ENCODE peak calls at places on chromosomes 1 and 21, in eight cellular contexts. T is Panc1, U is GM23338, D is K562, K is spleen, Y is H1, S is HepG2, V is transverse colon. A is an unnamed sample. For H3K4me1, the result is how much of the 10 kb centered on the place peaks cover.

GRCh38 chr1:48234086-48234485 is 11.6 kb downstream of the SLC5A9 start:
- DNase-seq in U (no peak), Y (no peak), S (no peak), T (no peak), K (no peak), V (no peak), D (no peak), A (no peak)

GRCh38 chr1:162679298-162679697 is 47.0 kb downstream of the DDR2 start:
- DNase-seq in D (no peak), T (no peak), U (no peak), K (no peak), S (no peak), Y (no peak), V (no peak), A (no peak)

GRCh38 chr1:191641420-191642215 is 516.6 kb upstream of the RGS18 start:
- DNase-seq in U (no peak), T (peak), V (no peak), K (no peak), Y (no peak), D (no peak), S (no peak), A (no peak)

GRCh38 chr1:155134858-155135415 is 715 bp upstream of the SLC50A1 start:
- DNase-seq in S (peak), V (peak), Y (no peak), D (peak), U (peak), K (peak), T (peak), A (peak)

GRCh38 chr21:42056996-42057689 is 14.0 kb upstream of the UMODL1 start:
- DNase-seq in K (peak), T (no peak), D (no peak), V (peak), Y (no peak), U (peak), S (no peak), A (peak)

GRCh38 chr1:192615055-192615454 is 20.9 kb upstream of the RGS13 start:
- DNase-seq in Y (no peak), U (no peak), T (no peak), D (no peak), K (no peak), V (no peak), S (no peak), A (no peak)

GRCh38 chr1:160217466-160218165 is 12.4 kb downstream of the PEA15 start:
- DNase-seq in S (peak), V (peak), K (no peak), D (no peak), Y (no peak), T (no peak), U (no peak), A (peak)

GRCh38 chr1:205849619-205850355 is at the start of gene PM20D1:
- DNase-seq in K (peak), V (peak), D (peak), S (no peak), U (peak), T (peak), Y (peak), A (peak)

GRCh38 chr1:162145280-162145965 is 75.9 kb downstream of the NOS1AP start:
- DNase-seq in V (no peak), U (peak), K (no peak), Y (no peak), T (no peak), D (no peak), S (peak), A (no peak)

GRCh38 chr1:170261669-170262068 is 115.9 kb downstream of the NTMT2 start:
- DNase-seq in U (no peak), T (no peak), K (no peak), S (no peak), D (no peak), Y (no peak), V (no peak), A (no peak)

GRCh38 chr1:38403667-38404066 is 357.1 kb upstream of the POU3F1 start:
- DNase-seq in V (no peak), D (no peak), U (peak), S (no peak), Y (no peak), K (no peak), T (no peak), A (no peak)

GRCh38 chr1:111422546-111423391 is 4.8 kb downstream of the OVGP1 start:
- DNase-seq in T (no peak), S (peak), V (peak), U (no peak), Y (no peak), K (no peak), D (no peak), A (peak)

GRCh38 chr1:172940170-172940855 is 110.4 kb downstream of the TNFSF18 start:
- DNase-seq in D (no peak), Y (no peak), T (no peak), K (no peak), S (no peak), U (no peak), V (no peak), A (no peak)

GRCh38 chr1:113210248-113210647 is 137.2 kb downstream of the LRIG2 start:
- DNase-seq in D (peak), Y (no peak), K (no peak), V (peak), S (no peak), T (no peak), U (no peak), A (peak)

GRCh38 chr1:63068626-63069025 is 253.7 kb upstream of the FOXD3 start:
- DNase-seq in T (no peak), S (no peak), V (no peak), K (no peak), Y (no peak), D (no peak), U (no peak), A (no peak)

DNA sequence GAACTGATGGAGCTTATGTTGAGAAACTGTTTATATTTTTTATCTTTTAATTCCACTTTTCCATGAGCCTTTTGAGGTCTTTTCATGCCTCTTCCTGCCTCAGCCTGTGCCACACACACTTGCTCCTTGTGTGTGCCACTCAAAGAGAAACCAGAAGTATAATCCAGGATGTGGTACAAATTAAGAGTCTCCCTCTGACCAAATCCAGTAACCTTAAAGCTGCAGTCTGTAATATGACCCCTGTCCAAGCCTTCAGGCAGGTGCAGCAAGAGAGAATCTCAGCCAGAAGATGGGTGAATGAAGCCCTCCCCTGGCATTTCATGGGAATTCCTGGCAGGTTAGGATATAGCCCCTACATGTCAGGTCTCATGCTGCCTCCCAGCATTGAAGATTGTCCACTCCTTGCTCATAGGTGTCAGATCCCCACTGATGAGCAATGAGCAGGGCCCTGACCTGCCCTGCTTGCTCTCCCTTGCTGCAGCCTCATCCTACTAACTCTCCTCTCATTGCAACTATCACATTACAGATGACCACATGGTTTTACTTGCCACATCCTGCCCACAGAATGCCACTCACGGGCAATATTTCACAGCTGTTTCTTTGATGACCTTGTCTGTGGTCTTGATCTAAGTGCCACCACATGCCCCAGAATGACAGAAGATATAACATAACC is 169.3 kb downstream of the SEC16B start:
- DNase-seq in D (no peak), S (no peak), T (no peak), V (no peak), K (no peak), Y (no peak), U (no peak), A (no peak)
- TF ChIP-seq POLR2AphosphoS5 in D (no peak), S (no peak), T (no peak), V (no peak), K (no peak), Y (no peak), U (no peak), A (no peak)

DNA sequence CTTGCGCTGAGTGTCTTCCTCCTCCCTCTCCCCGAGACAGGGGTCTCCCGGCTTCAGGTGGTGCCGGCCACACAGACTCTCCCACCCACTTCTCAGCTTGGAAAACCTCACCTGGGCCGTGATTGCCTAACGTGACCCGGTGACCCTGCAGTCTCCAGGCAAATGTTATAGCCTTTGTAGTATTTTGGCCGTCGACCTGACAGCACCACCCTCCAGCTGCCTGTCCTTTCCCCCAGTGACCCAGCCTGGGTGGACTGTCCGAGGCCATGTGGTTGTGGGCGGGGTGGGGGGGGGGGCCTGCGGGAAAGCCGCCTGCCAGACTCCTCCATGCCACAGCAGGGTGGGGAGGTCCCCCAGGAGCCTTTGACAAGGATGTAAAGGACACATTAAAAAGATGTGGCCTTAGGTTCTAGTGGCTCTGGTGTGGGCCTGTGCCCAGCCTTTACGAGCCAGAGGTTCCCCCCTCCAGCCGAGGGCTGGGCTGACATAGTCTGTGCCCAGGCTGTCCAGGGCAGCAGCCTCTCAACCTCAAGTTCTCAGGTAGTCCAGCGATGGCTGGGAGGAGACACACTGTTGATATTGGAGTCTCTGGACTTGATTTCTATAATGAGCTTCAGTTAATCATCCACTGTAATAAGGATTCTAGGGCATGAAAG is 8.1 kb downstream of the TOR3A start:
- DNase-seq in V (no peak), S (no peak), K (no peak), Y (no peak), D (no peak), U (no peak), T (no peak), A (no peak)
- H3K4me1 ChIP-seq in V (under half), S (under half), K (under half), Y (under half), D (under half), U (under half), T (under half), A (under half)

GRCh38 chr1:16267690-16268180 is 30.8 kb upstream of the CPLANE2 start:
- DNase-seq in V (no peak), S (peak), T (no peak), Y (no peak), D (no peak), U (no peak), K (no peak), A (no peak)
- H3K4me3 ChIP-seq in V (no peak), S (no peak), T (no peak), Y (no peak), D (no peak), U (no peak), K (no peak), A (no peak)

GRCh38 chr1:201944639-201945038 is 1.7 kb downstream of the LMOD1 start:
- DNase-seq in K (no peak), V (no peak), D (no peak), S (no peak), U (no peak), Y (no peak), T (no peak), A (no peak)
- TF ChIP-seq POLR2AphosphoS5 in K (no peak), V (no peak), D (no peak), S (no peak), U (no peak), Y (no peak), T (no peak), A (no peak)

GRCh38 chr1:13706058-13706457 is 6.1 kb downstream of the PRDM2 start:
- DNase-seq in T (no peak), K (no peak), Y (no peak), V (no peak), S (no peak), D (no peak), U (no peak), A (no peak)
- H3K4me1 ChIP-seq in T (under half), K (under half), Y (under half), V (under half), S (under half), D (under half), U (under half), A (half or more)

GRCh38 chr1:56142301-56142700 is 437.1 kb downstream of the PLPP3 start:
- DNase-seq in Y (no peak), V (no peak), T (no peak), K (no peak), D (no peak), U (no peak), S (no peak), A (no peak)
- H3K4me3 ChIP-seq in Y (no peak), V (no peak), T (no peak), K (no peak), D (no peak), U (no peak), S (no peak), A (no peak)

DNA sequence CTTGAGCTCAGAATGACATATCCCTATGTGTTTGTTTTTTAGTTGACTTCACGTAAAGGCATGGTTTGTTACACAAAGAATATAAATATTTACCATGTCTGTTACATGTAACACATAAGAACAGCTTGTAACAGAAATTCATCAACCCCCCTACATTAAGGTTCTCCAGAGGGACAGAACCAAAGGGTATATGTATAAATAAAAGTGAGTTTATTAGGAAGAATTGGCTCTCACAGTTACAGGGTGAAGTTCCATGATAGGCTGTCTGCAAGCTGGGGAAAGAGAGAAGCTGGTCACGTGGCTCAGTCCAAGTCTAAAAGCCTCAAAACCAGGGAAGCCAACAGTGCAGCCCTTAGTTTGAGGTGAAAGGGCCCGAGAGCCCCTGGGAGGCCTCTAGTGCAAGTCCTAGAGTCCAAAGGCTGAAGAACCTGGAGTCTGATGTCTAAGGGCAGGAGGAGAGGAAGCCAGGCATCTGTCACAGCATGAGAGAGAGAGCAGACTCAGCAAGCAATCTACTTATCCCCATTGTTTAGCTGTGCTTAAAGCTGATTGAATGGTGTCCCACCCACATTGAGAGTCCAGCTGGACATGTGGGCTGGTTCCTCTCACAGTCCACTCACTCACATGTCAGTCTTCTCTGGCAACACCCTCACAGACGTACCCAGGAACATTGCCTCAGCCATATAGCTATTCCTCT is 15.8 kb downstream of the THRAP3 start:
- DNase-seq in U (no peak), S (peak), K (no peak), V (no peak), Y (no peak), T (no peak), D (no peak), A (no peak)
- TF ChIP-seq POLR2AphosphoS5 in U (no peak), S (peak), K (no peak), V (no peak), Y (peak), T (no peak), D (no peak), A (no peak)

DNA sequence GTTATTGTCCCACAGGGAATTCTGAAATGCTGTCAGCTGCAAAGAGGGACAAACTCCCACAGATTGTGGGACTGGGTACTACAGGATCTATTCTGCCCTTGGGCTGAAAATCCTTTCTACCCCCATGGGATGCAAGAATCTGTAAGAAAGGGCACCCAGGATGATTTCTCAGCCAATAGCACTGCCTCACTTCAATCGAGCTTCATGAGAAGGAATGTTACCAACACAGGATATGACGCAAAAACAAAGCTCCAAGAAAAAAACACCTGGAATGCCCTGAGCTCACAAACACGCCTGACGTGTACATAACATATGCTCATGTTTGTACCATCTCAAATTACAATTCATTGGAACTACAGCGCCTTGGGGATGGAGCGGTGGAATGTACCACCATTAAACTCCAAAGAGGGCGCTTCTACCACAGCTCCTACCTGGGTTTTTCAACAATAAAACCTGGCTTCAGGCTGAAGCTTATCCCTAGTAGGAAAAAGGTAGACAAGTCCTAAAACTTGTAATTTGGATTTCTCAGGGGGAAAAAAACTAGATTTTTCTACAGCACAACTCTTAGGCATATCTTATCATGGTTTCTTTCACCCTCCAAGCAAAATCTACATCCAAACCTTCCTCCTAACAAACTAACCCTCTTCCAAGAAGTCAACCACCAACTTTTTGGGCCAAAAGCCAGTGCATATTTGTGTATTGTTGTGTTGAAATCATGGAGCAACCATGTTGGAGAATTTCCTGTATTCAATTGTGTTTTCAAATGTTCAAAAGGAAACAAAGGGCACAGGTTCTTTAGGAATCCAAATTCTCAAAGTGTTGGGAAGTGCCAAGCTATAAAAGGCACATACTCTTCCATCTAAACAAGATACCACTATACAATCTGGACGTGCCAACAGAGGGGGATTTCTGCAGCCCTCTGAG is 78.9 kb downstream of the TGFBR3 start:
- DNase-seq in U (peak), S (peak), Y (no peak), K (no peak), V (no peak), D (no peak), T (no peak), A (no peak)
- H3K4me1 ChIP-seq in U (under half), S (half or more), Y (under half), K (under half), V (under half), D (under half), T (under half), A (half or more)

DNA sequence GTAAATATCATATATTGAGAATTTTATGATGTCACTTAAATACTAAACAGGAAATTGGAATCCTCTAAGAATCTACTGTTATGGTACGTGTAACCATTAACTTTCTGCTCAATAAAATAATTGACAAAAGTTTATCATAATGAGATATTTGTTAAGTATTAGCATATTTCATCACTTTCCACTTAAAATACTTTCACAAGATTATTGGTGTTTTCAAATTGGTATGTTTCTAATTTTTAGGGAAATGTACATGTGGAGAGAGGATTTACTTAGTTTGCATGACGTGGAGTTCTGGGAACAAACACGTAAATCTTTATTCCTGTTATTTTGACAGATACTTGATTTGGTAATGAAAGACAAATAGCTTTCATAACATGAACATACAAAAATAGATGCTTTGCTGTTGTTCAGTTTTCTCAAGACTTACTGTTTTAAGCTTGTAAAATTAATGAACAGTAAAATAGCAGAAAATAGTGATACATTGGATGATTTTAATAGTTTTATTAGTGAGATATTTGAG is 1.6 kb downstream of the SRSF11 start:
- DNase-seq in T (no peak), D (no peak), S (no peak), K (no peak), Y (no peak), V (no peak), U (no peak), A (no peak)
- H3K4me3 ChIP-seq in T (peak), D (peak), S (peak), K (no peak), Y (no peak), V (peak), U (peak), A (peak)

A was measured in stomach.